ENCODE peak calls at places on chromosomes 6 and 20, in eight cellular contexts. J is spleen, T is neural progenitor cell, G is breast epithelium, O is sigmoid colon, S is Panc1, Z is endodermal cell, U is left lung. H is an unnamed sample.

GRCh38 chr20:46283426-46283825 is 24.9 kb downstream of the CDH22 start:
- DNase-seq in Z (no peak), G (no peak), S (no peak), O (no peak), J (no peak), U (no peak), T (no peak), H (no peak)

GRCh38 chr6:158064725-158065251 is 83.1 kb downstream of the SYNJ2 start:
- DNase-seq in Z (no peak), G (no peak), T (no peak), J (peak; percentile 56), U (no peak), O (no peak), S (no peak), H (no peak)

GRCh38 chr6:2999005-2999620 is 581 bp upstream of the NQO2 start:
- DNase-seq in O (no peak), U (no peak), G (no peak), J (no peak), S (no peak), T (no peak), Z (no peak), H (peak; percentile 95)

GRCh38 chr6:96157018-96157565 is 141.3 kb downstream of the FUT9 start:
- DNase-seq in S (no peak), U (no peak), T (no peak), Z (no peak), J (no peak), O (no peak), G (no peak), H (no peak)

GRCh38 chr6:144197919-144198318 is 47.6 kb downstream of the STX11 start:
- DNase-seq in Z (no peak), S (no peak), T (no peak), O (no peak), G (no peak), U (no peak), J (no peak), H (no peak)

GRCh38 chr6:139472341-139473038 is 98.0 kb upstream of the CITED2 start:
- DNase-seq in Z (no peak), J (no peak), O (no peak), G (no peak), U (no peak), T (no peak), S (no peak), H (no peak)

GRCh38 chr6:56729719-56730118 is 87.0 kb upstream of the DST start:
- DNase-seq in J (no peak), S (peak; percentile 76), T (no peak), O (no peak), Z (no peak), G (no peak), U (no peak), H (no peak)

GRCh38 chr6:164039954-164040375 is 625.4 kb downstream of the QKI start:
- DNase-seq in T (no peak), S (no peak), J (peak; percentile 81), U (peak; percentile 81), G (no peak), Z (no peak), O (peak; percentile 70), H (peak; percentile 48)

GRCh38 chr6:23659125-23659524 is 466.9 kb upstream of the NRSN1 start:
- DNase-seq in U (no peak), O (no peak), J (no peak), Z (peak; percentile 75), T (peak; percentile 72), S (no peak), G (no peak), H (no peak)

GRCh38 chr6:170035896-170036295 is 255.0 kb downstream of the DLL1 start:
- DNase-seq in J (peak; percentile 23), O (peak; percentile 52), Z (peak; percentile 63), S (no peak), G (peak; percentile 27), T (no peak), U (no peak), H (no peak)

GRCh38 chr20:23203951-23204730 is 118.0 kb upstream of the CD93 start:
- DNase-seq in T (no peak), Z (no peak), O (no peak), G (no peak), U (no peak), J (no peak), S (no peak), H (no peak)
- H3K4me1 ChIP-seq in T (peaks cover 24% of the 10 kb centered on the region), Z (peaks cover 31% of the 10 kb centered on the region), O (peaks cover 43% of the 10 kb centered on the region), G (no peaks in the 10 kb centered on the region), U (peaks cover 10% of the 10 kb centered on the region), J (no peaks in the 10 kb centered on the region), S (no peaks in the 10 kb centered on the region), H (peaks cover 9% of the 10 kb centered on the region)

GRCh38 chr20:24632581-24632980 is 163.2 kb downstream of the SYNDIG1 start:
- DNase-seq in O (no peak), Z (no peak), T (peak; percentile 17), G (no peak), U (no peak), S (no peak), J (no peak), H (no peak)
- H3K4me3 ChIP-seq in O (no peak overlapping the region), Z (no peak overlapping the region), T (no peak overlapping the region), G (no peak overlapping the region), U (no peak overlapping the region), S (no peak overlapping the region), J (no peak overlapping the region), H (no peak overlapping the region)

DNA sequence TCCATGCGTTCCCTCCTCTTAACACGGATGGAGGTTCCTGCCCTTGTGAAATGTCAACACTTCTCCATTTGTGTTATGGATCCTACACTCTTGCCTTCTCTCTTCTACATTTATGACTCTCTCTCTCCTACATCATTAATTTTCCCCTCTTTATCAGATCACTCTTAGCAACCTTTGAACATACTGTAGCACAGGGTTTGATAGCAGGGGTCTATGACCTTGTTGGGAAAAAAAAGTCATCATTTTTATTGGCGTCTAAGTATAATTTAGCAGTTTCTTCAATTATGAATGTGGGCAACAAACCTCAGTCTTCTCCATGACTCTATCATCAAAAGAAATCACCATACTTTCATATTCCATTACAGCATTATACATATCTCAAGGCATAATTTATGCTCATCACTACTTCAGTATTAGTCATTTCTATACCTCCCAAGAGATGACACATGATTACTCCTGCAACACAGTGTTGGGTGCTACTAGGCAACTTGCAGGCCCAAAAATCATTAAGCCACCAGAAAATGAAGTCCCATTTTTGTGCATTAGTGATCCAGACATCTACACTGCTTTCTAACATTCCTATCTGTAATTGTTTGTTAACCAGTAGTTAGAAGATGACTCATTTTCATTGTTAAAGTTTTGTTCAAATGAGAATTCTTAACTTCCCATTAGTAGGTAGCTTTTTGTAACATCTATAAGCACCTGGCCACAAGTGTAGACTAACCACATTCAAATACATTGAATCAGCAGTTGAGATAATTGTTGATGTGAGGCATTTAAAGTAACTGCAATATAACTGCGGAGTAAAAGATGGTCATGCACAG is 9.5 kb downstream of the CYP39A1 start:
- DNase-seq in G (no peak), J (no peak), O (no peak), Z (no peak), T (no peak), U (no peak), S (no peak), H (no peak)
- H3K27me3 ChIP-seq in G (no peaks in the 10 kb centered on the region), J (no peaks in the 10 kb centered on the region), O (no peaks in the 10 kb centered on the region), Z (no peaks in the 10 kb centered on the region), T (no peaks in the 10 kb centered on the region), U (no peaks in the 10 kb centered on the region), S (no peaks in the 10 kb centered on the region), H (no peaks in the 10 kb centered on the region)

GRCh38 chr6:21731411-21732031 is 138.0 kb downstream of the SOX4 start:
- DNase-seq in O (no peak), U (no peak), G (no peak), S (no peak), J (no peak), Z (no peak), T (no peak), H (no peak)

GRCh38 chr6:21728141-21728540 is 134.6 kb downstream of the SOX4 start:
- DNase-seq in G (no peak), Z (no peak), U (no peak), O (no peak), T (no peak), J (no peak), S (no peak), H (no peak)

GRCh38 chr6:21729431-21729830 is 135.9 kb downstream of the SOX4 start:
- DNase-seq in S (no peak), T (no peak), U (no peak), J (no peak), O (no peak), Z (no peak), G (no peak), H (no peak)

GRCh38 chr6:21732731-21733130 is 139.2 kb downstream of the SOX4 start:
- DNase-seq in O (no peak), T (peak; percentile 55), S (no peak), G (no peak), U (no peak), J (no peak), Z (no peak), H (no peak)

DNA sequence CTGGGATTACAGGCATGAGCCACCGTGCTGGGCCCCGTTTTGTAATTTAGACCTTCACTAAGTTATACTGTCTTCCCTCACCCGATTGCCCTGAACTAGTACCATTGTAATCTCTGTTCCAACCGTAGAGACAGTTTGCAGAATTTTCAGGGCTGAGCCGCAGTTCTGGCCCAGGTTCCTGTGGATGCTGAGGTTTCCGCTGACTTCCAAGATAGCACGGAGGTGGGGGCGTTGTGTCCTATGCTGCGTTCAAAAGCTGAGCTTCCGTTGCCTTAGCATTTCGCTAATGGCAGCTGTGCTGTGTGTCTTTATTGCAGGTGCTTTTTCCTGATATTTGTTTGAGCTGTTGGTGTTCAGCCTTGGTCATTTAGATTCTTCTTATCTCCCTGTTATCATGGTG is 137.0 kb downstream of the SOX4 start:
- DNase-seq in J (no peak), T (no peak), O (no peak), S (no peak), G (no peak), U (no peak), Z (no peak), H (no peak)
- H3K4me1 ChIP-seq in J (no peaks in the 10 kb centered on the region), T (peaks cover 31% of the 10 kb centered on the region), O (peaks cover 46% of the 10 kb centered on the region), S (peaks cover 27% of the 10 kb centered on the region), G (peaks cover 27% of the 10 kb centered on the region), U (no peaks in the 10 kb centered on the region), Z (peaks cover 14% of the 10 kb centered on the region), H (no peaks in the 10 kb centered on the region)

DNA sequence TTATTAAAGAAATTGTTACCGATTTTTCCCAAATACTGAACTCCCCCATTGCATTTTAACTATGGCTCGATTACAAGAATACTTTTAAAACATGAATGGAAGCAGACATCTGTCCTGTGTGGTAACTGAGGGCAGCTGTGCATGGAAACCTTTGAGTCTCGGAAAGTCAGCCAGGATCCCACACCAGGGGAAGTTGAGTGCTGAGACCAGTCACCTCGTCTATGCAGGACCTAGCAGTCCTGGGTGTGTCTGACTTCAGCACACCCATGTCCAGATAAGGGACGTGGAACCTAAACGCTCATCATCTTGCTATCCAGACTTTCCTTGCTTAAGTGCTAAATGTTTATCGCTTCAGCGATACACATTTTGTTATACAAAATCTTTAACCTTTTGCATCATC is 6.1 kb downstream of the RIN2 start:
- DNase-seq in Z (no peak), G (no peak), O (no peak), T (no peak), U (no peak), S (no peak), J (no peak), H (no peak)
- H3K4me3 ChIP-seq in Z (no peak overlapping the region), G (no peak overlapping the region), O (no peak overlapping the region), T (no peak overlapping the region), U (no peak overlapping the region), S (no peak overlapping the region), J (no peak overlapping the region), H (no peak overlapping the region)

GRCh38 chr6:10401632-10402223 is 13.1 kb downstream of the TFAP2A start:
- DNase-seq in T (no peak), G (no peak), J (no peak), O (no peak), Z (no peak), U (no peak), S (no peak), H (no peak)
- H3K27me3 ChIP-seq in T (peaks cover 98% of the 10 kb centered on the region), G (no peaks in the 10 kb centered on the region), J (peaks cover 24% of the 10 kb centered on the region), O (peaks cover 2% of the 10 kb centered on the region), Z (peaks cover 87% of the 10 kb centered on the region), U (peaks cover 100% of the 10 kb centered on the region), S (no peaks in the 10 kb centered on the region), H (peaks cover 30% of the 10 kb centered on the region)

GRCh38 chr6:166411271-166411670 is 28.5 kb upstream of the MPC1 start:
- DNase-seq in U (no peak), Z (no peak), S (no peak), T (no peak), J (no peak), O (no peak), G (no peak), H (no peak)
- H3K4me1 ChIP-seq in U (no peaks in the 10 kb centered on the region), Z (no peaks in the 10 kb centered on the region), S (no peaks in the 10 kb centered on the region), T (no peaks in the 10 kb centered on the region), J (peaks cover 19% of the 10 kb centered on the region), O (no peaks in the 10 kb centered on the region), G (no peaks in the 10 kb centered on the region), H (no peaks in the 10 kb centered on the region)